ENCODE peak calls at places on chromosomes 13 and 19, in four cellular contexts. W, V, S and P are unnamed samples.

GRCh38 chr19:6473652-6474051 is 7.9 kb downstream of the DENND1C start:
- DNase-seq in W (no peak), V (no peak), S (peak; percentile 76), P (no peak)

GRCh38 chr19:44882063-44882462 is 9.0 kb upstream of the TOMM40 start:
- DNase-seq in W (no peak), V (no peak), S (no peak), P (no peak)

GRCh38 chr13:41603917-41604316 is 146.6 kb downstream of the RGCC start:
- DNase-seq in W (no peak), V (no peak), S (peak; percentile 30), P (no peak)

GRCh38 chr19:44998025-44998424 is 3.2 kb upstream of the RELB start:
- DNase-seq in W (no peak), V (no peak), S (no peak), P (no peak)

GRCh38 chr19:13838071-13838942 is 38.6 kb upstream of the NANOS3 start:
- DNase-seq in W (no peak), V (no peak), S (no peak), P (no peak)

GRCh38 chr13:40668335-40668734 is 1.9 kb upstream of the FOXO1 start:
- DNase-seq in W (peak; percentile 73), V (peak; percentile 13), S (peak; percentile 39), P (no peak)

GRCh38 chr19:1324792-1325567 is 39.3 kb downstream of the EFNA2 start:
- DNase-seq in W (no peak), V (no peak), S (no peak), P (no peak)

GRCh38 chr19:38685666-38686529 is 38.4 kb downstream of the ACTN4 start:
- DNase-seq in W (no peak), V (no peak), S (peak; percentile 65), P (no peak)

GRCh38 chr13:33150146-33150545 is 133.9 kb downstream of the KL start:
- DNase-seq in W (no peak), V (no peak), S (no peak), P (no peak)

GRCh38 chr13:35468195-35468594 is 8.3 kb downstream of the MAB21L1 start:
- DNase-seq in W (no peak), V (no peak), S (no peak), P (no peak)

GRCh38 chr13:42113478-42113877 is 65.0 kb downstream of the DGKH start:
- DNase-seq in W (no peak), V (no peak), S (no peak), P (no peak)

GRCh38 chr19:39360599-39360998 is 18.4 kb downstream of the SAMD4B start:
- DNase-seq in W (no peak), V (no peak), S (no peak), P (no peak)

GRCh38 chr19:56917998-56918397 is 77.5 kb upstream of the PEG3 start:
- DNase-seq in W (no peak), V (no peak), S (no peak), P (no peak)

GRCh38 chr13:75986818-75987217 is 350.7 kb downstream of the LMO7 start:
- DNase-seq in W (no peak), V (no peak), S (no peak), P (no peak)

GRCh38 chr19:5369962-5370367 is 29.4 kb upstream of the PTPRS start:
- DNase-seq in W (no peak), V (peak; percentile 81), S (peak; percentile 60), P (peak; percentile 82)

GRCh38 chr13:113630804-113631203 is 27.2 kb downstream of the ATP4B start:
- DNase-seq in W (no peak), V (no peak), S (no peak), P (no peak)

GRCh38 chr13:73803997-73804396 is 330.2 kb downstream of the KLF12 start:
- DNase-seq in W (no peak), V (no peak), S (no peak), P (no peak)

GRCh38 chr19:45645631-45646344 is 6.6 kb upstream of the EML2 start:
- DNase-seq in W (peak; percentile 77), V (peak; percentile 77), S (peak; percentile 93), P (peak; percentile 44)

GRCh38 chr13:106129273-106129672 is 406.2 kb downstream of the EFNB2 start:
- DNase-seq in W (no peak), V (no peak), S (no peak), P (no peak)

GRCh38 chr13:49649244-49649962 is 21.1 kb downstream of the ARL11 start:
- DNase-seq in W (no peak), V (no peak), S (peak; percentile 32), P (no peak)

GRCh38 chr13:28637714-28638355 is 21.1 kb upstream of the POMP start:
- DNase-seq in W (no peak), V (no peak), S (no peak), P (no peak)
- TF ChIP-seq CTCF in W (no peak), V (no peak), S (no peak), P (no peak)

GRCh38 chr13:60654405-60654804 is 257.4 kb downstream of the TDRD3 start:
- DNase-seq in W (no peak), V (peak; percentile 12), S (peak; percentile 62), P (no peak)
- TF ChIP-seq CTCF in W (peak; percentile 32), V (peak; percentile 27), S (peak; percentile 77), P (peak; percentile 52)

GRCh38 chr19:3275068-3275582 is 50.7 kb downstream of the CELF5 start:
- DNase-seq in W (no peak), V (peak; percentile 72), S (no peak), P (peak; percentile 49)
- TF ChIP-seq CTCF in W (no peak), V (peak; percentile 42), S (peak; percentile 49), P (no peak)

GRCh38 chr13:100573121-100573520 is 15.5 kb downstream of the GGACT start:
- DNase-seq in W (peak; percentile 72), V (peak; percentile 70), S (peak; percentile 80), P (peak; percentile 20)
- TF ChIP-seq CTCF in W (peak; percentile 50), V (peak; percentile 70), S (peak; percentile 55), P (peak; percentile 72)

DNA sequence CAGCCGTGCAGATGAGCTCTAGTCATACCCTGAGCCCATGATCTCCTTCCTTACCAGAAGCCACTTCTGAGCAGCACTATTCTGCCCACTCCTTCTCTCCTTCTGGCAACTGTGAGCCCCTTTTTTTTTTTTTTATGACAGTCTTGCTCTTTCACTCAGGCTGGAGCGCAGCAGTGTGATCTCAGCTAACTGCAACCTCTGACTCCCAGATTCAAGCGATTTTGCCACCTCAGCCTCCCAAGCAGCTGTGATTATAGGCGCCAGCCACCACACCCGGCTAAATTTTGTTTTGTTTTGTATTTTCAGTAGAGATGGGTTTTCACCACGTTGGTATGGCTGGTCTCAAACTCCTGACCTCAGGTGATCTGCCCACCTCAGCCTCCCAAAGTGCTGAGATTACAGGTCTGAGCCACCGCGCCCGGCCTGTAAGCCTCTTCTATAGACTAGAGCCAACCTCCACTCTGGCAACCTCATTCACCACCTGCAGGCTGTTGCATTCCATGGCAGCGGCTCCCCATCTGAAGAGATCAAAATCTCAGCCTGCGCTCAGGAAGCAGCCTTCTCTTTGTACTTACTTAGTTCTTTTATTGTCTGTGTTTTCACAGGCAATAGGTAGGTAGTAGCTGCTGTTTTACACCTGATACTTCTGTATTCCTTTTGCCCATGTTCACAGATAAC is 34.8 kb upstream of the NDFIP2 start:
- DNase-seq in W (no peak), V (no peak), S (no peak), P (no peak)
- TF ChIP-seq CTCF in W (no peak), V (no peak), S (no peak), P (no peak)

GRCh38 chr13:97259787-97260641 is 37.9 kb downstream of the MBNL2 start:
- DNase-seq in W (peak; percentile 66), V (peak; percentile 19), S (peak; percentile 73), P (no peak)

GRCh38 chr13:97258801-97259200 is 36.7 kb downstream of the MBNL2 start:
- DNase-seq in W (no peak), V (no peak), S (no peak), P (no peak)

GRCh38 chr13:97257228-97257755 is 35.2 kb downstream of the MBNL2 start:
- DNase-seq in W (no peak), V (no peak), S (no peak), P (no peak)

GRCh38 chr13:97256343-97256783 is 34.2 kb downstream of the MBNL2 start:
- DNase-seq in W (no peak), V (no peak), S (peak; percentile 80), P (no peak)

GRCh38 chr13:97257800-97258799 is 36.0 kb downstream of the MBNL2 start:
- DNase-seq in W (peak; percentile 85), V (no peak), S (peak; percentile 72), P (no peak)
- TF ChIP-seq CTCF in W (no peak), V (no peak), S (no peak), P (no peak)

GRCh38 chr19:7994114-7994513 is 11.3 kb downstream of the ELAVL1 start:
- DNase-seq in W (no peak), V (no peak), S (no peak), P (no peak)
- TF ChIP-seq CTCF in W (no peak), V (no peak), S (no peak), P (no peak)

GRCh38 chr13:26658972-26659371 is 101.5 kb downstream of the WASF3 start:
- DNase-seq in W (no peak), V (no peak), S (no peak), P (no peak)

GRCh38 chr13:26653842-26654241 is 96.4 kb downstream of the WASF3 start:
- DNase-seq in W (no peak), V (no peak), S (no peak), P (no peak)

GRCh38 chr13:26658491-26658890 is 101.0 kb downstream of the WASF3 start:
- DNase-seq in W (no peak), V (no peak), S (no peak), P (no peak)

GRCh38 chr13:26660185-26660584 is 100.4 kb downstream of the GPR12 start:
- DNase-seq in W (no peak), V (no peak), S (no peak), P (no peak)

GRCh38 chr13:26656919-26657318 is 99.4 kb downstream of the WASF3 start:
- DNase-seq in W (no peak), V (no peak), S (no peak), P (no peak)
- TF ChIP-seq CTCF in W (no peak), V (no peak), S (no peak), P (peak; percentile 29)

DNA sequence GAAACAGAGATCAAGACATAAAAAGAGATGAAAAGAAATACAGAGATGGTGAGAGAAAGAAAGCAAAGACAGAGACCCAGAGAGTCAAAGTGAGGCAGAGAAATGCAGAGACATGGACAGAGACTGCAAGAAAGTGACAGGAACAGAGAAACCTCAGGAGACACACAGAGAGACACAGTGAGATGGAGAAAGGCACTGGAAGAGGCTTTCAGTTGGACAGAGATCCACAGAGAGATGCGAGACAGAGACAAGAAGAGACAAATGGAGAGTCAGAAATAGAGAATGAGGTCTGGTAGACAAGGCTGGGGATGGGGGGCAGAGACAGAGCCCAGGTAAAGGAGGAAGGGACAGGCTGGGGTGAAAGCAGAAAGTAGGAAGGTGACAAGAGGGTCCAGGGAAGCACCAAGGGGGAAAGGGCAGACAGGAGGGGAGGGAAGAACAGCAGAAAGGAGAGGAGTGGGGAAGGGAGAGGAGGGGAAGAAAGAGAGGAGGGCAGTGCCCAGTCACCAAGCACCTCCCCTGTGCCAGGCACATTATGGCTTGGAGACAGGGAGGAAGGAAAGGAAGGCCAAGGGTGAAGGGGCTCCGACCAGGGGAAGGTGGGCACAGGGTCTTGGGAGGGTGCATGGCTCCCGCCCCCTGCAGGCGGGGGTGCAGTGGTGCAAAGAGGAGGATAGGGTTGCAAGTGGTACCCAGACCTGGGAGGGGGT is 38.5 kb downstream of the DEDD2 start:
- DNase-seq in W (no peak), V (peak; percentile 53), S (no peak), P (no peak)
- TF ChIP-seq CTCF in W (no peak), V (peak; percentile 46), S (no peak), P (peak; percentile 50)